ENCODE peak calls at places on chromosomes 1 and 21, in seven cellular contexts. S is esophagus squamous epithelium, U is lung, F is psoas muscle, Z is right cardiac atrium, Q is heart right ventricle, Y is left ventricle myocardium inferior. P is an unnamed sample.

GRCh38 chr1:179036844-179037465 is 11.3 kb downstream of the FAM20B start:
- DNase-seq in Y (no peak), U (no peak), Z (no peak), Q (no peak), S (no peak), F (no peak), P (no peak)

GRCh38 chr1:56380556-56380955 is 198.8 kb downstream of the PLPP3 start:
- DNase-seq in Y (no peak), Q (no peak), U (no peak), Z (no peak), S (no peak), F (no peak), P (no peak)

GRCh38 chr21:26449161-26449560 is 123.9 kb downstream of the CYYR1 start:
- DNase-seq in U (no peak), Q (no peak), Y (no peak), F (no peak), Z (no peak), S (no peak), P (no peak)

GRCh38 chr1:176701151-176701866 is 238.3 kb downstream of the PAPPA2 start:
- DNase-seq in Y (no peak), U (no peak), Q (no peak), Z (no peak), S (no peak), F (no peak), P (no peak)

GRCh38 chr21:42456457-42456856 is 39.6 kb downstream of the RSPH1 start:
- DNase-seq in U (no peak), Z (no peak), F (no peak), S (no peak), Q (no peak), Y (no peak), P (no peak)

GRCh38 chr1:166484871-166485270 is 318.1 kb upstream of the FAM78B start:
- DNase-seq in U (no peak), S (no peak), F (no peak), Z (no peak), Y (no peak), Q (no peak), P (no peak)

GRCh38 chr1:54486864-54487263 is 61.2 kb upstream of the ACOT11 start:
- DNase-seq in F (no peak), Z (no peak), Y (no peak), Q (no peak), U (no peak), S (no peak), P (no peak)

GRCh38 chr1:225813250-225813964 is 3.5 kb downstream of the EPHX1 start:
- DNase-seq in Z (peak; percentile 87), Q (peak; percentile 70), F (peak; percentile 61), U (peak; percentile 66), Y (peak; percentile 68), S (no peak), P (peak; percentile 64)

GRCh38 chr1:178121883-178122282 is 28.0 kb downstream of the RASAL2 start:
- DNase-seq in F (no peak), Y (no peak), Z (no peak), S (no peak), Q (no peak), U (no peak), P (no peak)

GRCh38 chr1:225651872-225652725 is 824 bp downstream of the ENAH start:
- DNase-seq in Y (peak; percentile 31), S (no peak), Z (no peak), U (no peak), F (no peak), Q (no peak), P (no peak)

GRCh38 chr1:185670187-185670627 is 64.0 kb upstream of the HMCN1 start:
- DNase-seq in Q (no peak), Y (no peak), F (no peak), Z (no peak), S (no peak), U (no peak), P (peak; percentile 26)

GRCh38 chr1:108852141-108852540 is 4.8 kb downstream of the AKNAD1 start:
- DNase-seq in U (no peak), Z (no peak), S (no peak), Y (no peak), F (no peak), Q (no peak), P (no peak)

GRCh38 chr21:41601573-41602371 is 93.8 kb upstream of the TMPRSS2 start:
- DNase-seq in Q (no peak), Y (no peak), S (no peak), Z (no peak), U (no peak), F (no peak), P (peak; percentile 5)

GRCh38 chr1:186442651-186443114 is 18.2 kb downstream of the PDC start:
- DNase-seq in Z (no peak), Q (no peak), U (no peak), S (no peak), F (no peak), Y (no peak), P (no peak)

GRCh38 chr1:14850563-14850962 is 252.1 kb downstream of the KAZN start:
- DNase-seq in Y (no peak), U (no peak), Q (no peak), F (no peak), S (no peak), Z (no peak), P (no peak)

GRCh38 chr1:6517435-6517851 is 26.0 kb upstream of the PLEKHG5 start:
- DNase-seq in F (no peak), Z (no peak), S (no peak), U (no peak), Q (no peak), Y (no peak), P (no peak)

GRCh38 chr21:32727478-32727727 is 410 bp downstream of the SYNJ1 start:
- DNase-seq in F (peak; percentile 43), S (no peak), U (no peak), Q (no peak), Z (no peak), Y (no peak), P (no peak)

GRCh38 chr1:186535388-186536133 is 74.6 kb upstream of the PDC start:
- DNase-seq in F (no peak), S (no peak), Y (no peak), U (no peak), Q (no peak), Z (no peak), P (no peak)

GRCh38 chr1:41622859-41623732 is 138.6 kb upstream of the EDN2 start:
- DNase-seq in Q (no peak), Y (no peak), U (no peak), S (no peak), Z (no peak), F (no peak), P (peak; percentile 34)

GRCh38 chr21:17819878-17820232 is 699 bp upstream of the C21orf91 start:
- DNase-seq in U (no peak), S (no peak), F (no peak), Y (no peak), Q (no peak), Z (no peak), P (no peak)

GRCh38 chr1:174740248-174740990 is 259.3 kb upstream of the CACYBP start:
- DNase-seq in U (no peak), Y (no peak), Q (no peak), S (no peak), Z (no peak), F (no peak), P (no peak)

GRCh38 chr1:154323493-154323892 is 1.8 kb upstream of the ATP8B2 start:
- DNase-seq in F (no peak), S (no peak), Z (no peak), Q (no peak), U (no peak), Y (no peak), P (no peak)

GRCh38 chr1:154326546-154327465 is 1.5 kb downstream of the ATP8B2 start:
- DNase-seq in F (peak; percentile 79), S (no peak), Q (peak; percentile 41), U (peak; percentile 58), Z (peak; percentile 81), Y (peak; percentile 38), P (peak; percentile 95)

GRCh38 chr1:154324669-154325582 is at the start of gene ATP8B2:
- DNase-seq in Z (peak; percentile 90), Q (peak; percentile 74), S (no peak), U (peak; percentile 74), F (peak; percentile 69), Y (peak; percentile 68), P (peak; percentile 89)

GRCh38 chr1:154325583-154326545 is 539 bp downstream of the ATP8B2 start:
- DNase-seq in U (peak; percentile 66), Y (peak; percentile 63), F (peak; percentile 56), Z (peak; percentile 88), Q (peak; percentile 57), S (no peak), P (peak; percentile 93)

GRCh38 chr1:154324241-154324640 is 1.1 kb upstream of the ATP8B2 start:
- DNase-seq in Z (no peak), U (no peak), F (no peak), Q (no peak), S (no peak), Y (no peak), P (no peak)
- H3K27ac ChIP-seq in Z (no peak overlapping the region), U (no peak overlapping the region), F (no peak overlapping the region), Q (no peak overlapping the region), S (peak overlapping the region; percentile 98), Y (no peak overlapping the region), P (peak overlapping the region; percentile 99)

DNA sequence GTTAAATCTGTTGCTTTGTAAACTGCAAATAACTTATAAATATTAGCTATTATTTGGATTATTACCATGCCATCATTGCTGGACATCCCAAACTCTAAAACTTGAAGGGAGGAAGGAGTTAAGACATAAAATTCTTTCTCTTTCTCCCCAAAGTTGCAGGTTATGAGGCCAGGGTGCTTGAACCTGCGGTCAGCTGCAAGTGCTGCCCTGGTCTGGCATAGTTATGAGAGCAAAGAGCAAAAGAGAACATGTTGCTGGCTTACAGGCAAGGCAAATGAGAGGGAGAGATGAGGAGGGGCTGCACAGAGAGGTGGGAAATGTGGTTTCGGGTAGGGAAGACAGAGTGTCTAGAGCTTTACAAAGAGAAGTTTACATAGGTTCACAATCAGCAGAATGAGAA is 30.8 kb downstream of the GADD45A start:
- DNase-seq in S (no peak), Q (no peak), F (no peak), U (no peak), Y (no peak), Z (no peak), P (no peak)
- H3K4me1 ChIP-seq in S (peaks cover 20% of the 10 kb centered on the region), Q (peaks cover 62% of the 10 kb centered on the region), F (peaks cover 23% of the 10 kb centered on the region), U (peaks cover 6% of the 10 kb centered on the region), Y (peaks cover 73% of the 10 kb centered on the region), Z (peaks cover 8% of the 10 kb centered on the region), P (peaks cover 42% of the 10 kb centered on the region)

DNA sequence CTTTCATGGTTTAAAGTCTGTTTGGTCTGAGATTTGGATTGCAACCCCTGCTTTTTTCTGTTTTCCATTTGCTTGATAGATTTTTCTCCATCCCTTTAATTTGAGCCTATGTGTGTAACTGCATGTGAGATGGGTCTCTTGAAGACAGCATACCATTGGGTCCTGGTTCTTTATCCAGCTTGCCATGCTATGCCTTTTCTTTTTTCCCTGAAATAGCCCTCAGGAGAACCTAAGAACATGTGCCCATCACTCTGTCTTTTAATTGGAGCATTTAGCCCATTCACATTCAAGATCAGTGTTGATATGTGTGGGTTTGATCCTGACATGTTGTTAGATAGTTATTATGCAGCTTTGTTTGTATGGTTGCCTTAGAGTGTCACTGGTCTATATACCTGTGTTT is 21.7 kb upstream of the DENND1B start:
- DNase-seq in Y (no peak), Z (no peak), U (no peak), S (no peak), F (no peak), Q (no peak), P (no peak)
- H3K9me3 ChIP-seq in Y (peaks cover 32% of the 10 kb centered on the region), Z (peaks cover 4% of the 10 kb centered on the region), U (peaks cover 14% of the 10 kb centered on the region), S (peaks cover 12% of the 10 kb centered on the region), F (peaks cover 10% of the 10 kb centered on the region), Q (peaks cover 59% of the 10 kb centered on the region), P (no peaks in the 10 kb centered on the region)

DNA sequence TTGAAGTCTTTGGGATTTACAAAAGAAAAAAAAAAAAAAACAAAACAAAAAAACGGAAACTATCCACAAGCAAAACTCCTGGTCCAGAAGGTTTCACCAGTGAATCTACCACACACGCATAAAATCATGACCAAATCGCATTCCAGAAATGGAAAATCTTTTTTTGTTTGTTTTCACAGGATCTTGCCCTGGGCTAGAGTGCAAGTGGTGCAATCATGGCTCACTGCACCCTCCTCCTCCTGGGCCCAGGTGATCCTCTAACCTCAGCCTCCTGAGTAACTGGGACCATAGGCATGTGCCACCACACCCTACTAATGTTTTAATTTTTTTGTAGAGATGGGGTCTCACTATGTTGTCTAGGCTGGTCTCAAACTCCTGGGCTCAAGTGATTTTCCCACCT is 100.5 kb downstream of the DYRK1A start:
- DNase-seq in Z (no peak), Y (no peak), U (no peak), Q (no peak), S (no peak), F (no peak), P (no peak)
- H3K27ac ChIP-seq in Z (no peak overlapping the region), Y (no peak overlapping the region), U (no peak overlapping the region), Q (no peak overlapping the region), S (no peak overlapping the region), F (no peak overlapping the region), P (no peak overlapping the region)